ENCODE peak calls at places on chromosomes 6 and 20, in eight cellular contexts. One of them, this sample, is unnamed.

GRCh38 chr6:158560787-158561246 is 926 bp downstream of the TMEM181 start:
- DNase-seq in PC-3: peak
- DNase-seq in fibroblast of lung: peak
- DNase-seq in choroid plexus epithelial cell: peak
- DNase-seq in transverse colon: peak
- DNase-seq in right atrium auricular region: no peak
- DNase-seq in cardiac fibroblast: peak
- DNase-seq in brain microvascular endothelial cell: no peak
- DNase-seq in this sample: peak

GRCh38 chr6:53347250-53347920 is 1.4 kb downstream of the ELOVL5 start:
- DNase-seq in PC-3: peak
- DNase-seq in fibroblast of lung: peak
- DNase-seq in choroid plexus epithelial cell: peak
- DNase-seq in transverse colon: no peak
- DNase-seq in right atrium auricular region: no peak
- DNase-seq in cardiac fibroblast: peak
- DNase-seq in brain microvascular endothelial cell: peak
- DNase-seq in this sample: no peak

GRCh38 chr6:100664274-100665040 is 199.7 kb upstream of the SIM1 start:
- DNase-seq in PC-3: peak
- DNase-seq in fibroblast of lung: peak
- DNase-seq in choroid plexus epithelial cell: peak
- DNase-seq in transverse colon: no peak
- DNase-seq in right atrium auricular region: no peak
- DNase-seq in cardiac fibroblast: peak
- DNase-seq in brain microvascular endothelial cell: no peak
- DNase-seq in this sample: peak

GRCh38 chr6:15485875-15486274 is 177.0 kb downstream of the DTNBP1 start:
- DNase-seq in PC-3: peak
- DNase-seq in fibroblast of lung: no peak
- DNase-seq in choroid plexus epithelial cell: no peak
- DNase-seq in transverse colon: no peak
- DNase-seq in right atrium auricular region: no peak
- DNase-seq in cardiac fibroblast: no peak
- DNase-seq in brain microvascular endothelial cell: no peak
- DNase-seq in this sample: no peak

GRCh38 chr6:136525586-136526195 is 24.5 kb downstream of the MAP7 start:
- DNase-seq in PC-3: no peak
- DNase-seq in fibroblast of lung: peak
- DNase-seq in choroid plexus epithelial cell: no peak
- DNase-seq in transverse colon: no peak
- DNase-seq in right atrium auricular region: no peak
- DNase-seq in cardiac fibroblast: no peak
- DNase-seq in brain microvascular endothelial cell: no peak
- DNase-seq in this sample: no peak

GRCh38 chr20:1893721-1894470 is 1.3 kb upstream of the SIRPA start:
- DNase-seq in PC-3: no peak
- DNase-seq in fibroblast of lung: no peak
- DNase-seq in choroid plexus epithelial cell: no peak
- DNase-seq in transverse colon: no peak
- DNase-seq in right atrium auricular region: peak
- DNase-seq in cardiac fibroblast: no peak
- DNase-seq in brain microvascular endothelial cell: peak
- DNase-seq in this sample: peak

GRCh38 chr6:156953478-156954146 is 176.4 kb downstream of the ARID1B start:
- DNase-seq in PC-3: peak
- DNase-seq in fibroblast of lung: peak
- DNase-seq in choroid plexus epithelial cell: peak
- DNase-seq in transverse colon: no peak
- DNase-seq in right atrium auricular region: no peak
- DNase-seq in cardiac fibroblast: peak
- DNase-seq in brain microvascular endothelial cell: peak
- DNase-seq in this sample: peak

GRCh38 chr20:50866036-50866685 is 65.1 kb downstream of the ADNP start:
- DNase-seq in PC-3: no peak
- DNase-seq in fibroblast of lung: no peak
- DNase-seq in choroid plexus epithelial cell: no peak
- DNase-seq in transverse colon: no peak
- DNase-seq in right atrium auricular region: no peak
- DNase-seq in cardiac fibroblast: no peak
- DNase-seq in brain microvascular endothelial cell: no peak
- DNase-seq in this sample: no peak

GRCh38 chr20:35273449-35274171 is 4.3 kb downstream of the MMP24OS start:
- DNase-seq in PC-3: no peak
- DNase-seq in fibroblast of lung: peak
- DNase-seq in choroid plexus epithelial cell: peak
- DNase-seq in transverse colon: no peak
- DNase-seq in right atrium auricular region: no peak
- DNase-seq in cardiac fibroblast: peak
- DNase-seq in brain microvascular endothelial cell: no peak
- DNase-seq in this sample: no peak

GRCh38 chr20:1720226-1720625 is 62.6 kb upstream of the SIRPG start:
- DNase-seq in PC-3: peak
- DNase-seq in fibroblast of lung: no peak
- DNase-seq in choroid plexus epithelial cell: no peak
- DNase-seq in transverse colon: no peak
- DNase-seq in right atrium auricular region: no peak
- DNase-seq in cardiac fibroblast: no peak
- DNase-seq in brain microvascular endothelial cell: no peak
- DNase-seq in this sample: no peak

GRCh38 chr6:111564482-111564945 is 41.2 kb downstream of the TRAF3IP2 start:
- DNase-seq in PC-3: peak
- DNase-seq in fibroblast of lung: peak
- DNase-seq in choroid plexus epithelial cell: peak
- DNase-seq in transverse colon: no peak
- DNase-seq in right atrium auricular region: no peak
- DNase-seq in cardiac fibroblast: peak
- DNase-seq in brain microvascular endothelial cell: no peak
- DNase-seq in this sample: no peak

GRCh38 chr6:52517502-52518278 is 59.2 kb downstream of the TRAM2 start:
- DNase-seq in PC-3: peak
- DNase-seq in fibroblast of lung: peak
- DNase-seq in choroid plexus epithelial cell: peak
- DNase-seq in transverse colon: peak
- DNase-seq in right atrium auricular region: peak
- DNase-seq in cardiac fibroblast: peak
- DNase-seq in brain microvascular endothelial cell: peak
- DNase-seq in this sample: peak

GRCh38 chr20:845967-846893 is 12.7 kb downstream of the FAM110A start:
- DNase-seq in PC-3: no peak
- DNase-seq in fibroblast of lung: no peak
- DNase-seq in choroid plexus epithelial cell: no peak
- DNase-seq in transverse colon: no peak
- DNase-seq in right atrium auricular region: no peak
- DNase-seq in cardiac fibroblast: no peak
- DNase-seq in brain microvascular endothelial cell: no peak
- DNase-seq in this sample: no peak

GRCh38 chr6:119326291-119327005 is 23.1 kb downstream of the MAN1A1 start:
- DNase-seq in PC-3: no peak
- DNase-seq in fibroblast of lung: no peak
- DNase-seq in choroid plexus epithelial cell: no peak
- DNase-seq in transverse colon: no peak
- DNase-seq in right atrium auricular region: no peak
- DNase-seq in cardiac fibroblast: no peak
- DNase-seq in brain microvascular endothelial cell: no peak
- DNase-seq in this sample: no peak

GRCh38 chr6:37454420-37455125 is 21.6 kb downstream of the CMTR1 start:
- DNase-seq in PC-3: no peak
- DNase-seq in fibroblast of lung: no peak
- DNase-seq in choroid plexus epithelial cell: no peak
- DNase-seq in transverse colon: peak
- DNase-seq in right atrium auricular region: no peak
- DNase-seq in cardiac fibroblast: no peak
- DNase-seq in brain microvascular endothelial cell: no peak
- DNase-seq in this sample: no peak

GRCh38 chr6:70763754-70764153 is 96.1 kb downstream of the SMAP1 start:
- DNase-seq in PC-3: no peak
- DNase-seq in fibroblast of lung: peak
- DNase-seq in choroid plexus epithelial cell: peak
- DNase-seq in transverse colon: no peak
- DNase-seq in right atrium auricular region: no peak
- DNase-seq in cardiac fibroblast: peak
- DNase-seq in brain microvascular endothelial cell: peak
- DNase-seq in this sample: no peak

GRCh38 chr6:33197431-33198048 is 2.9 kb downstream of the RXRB start:
- DNase-seq in PC-3: peak
- DNase-seq in fibroblast of lung: peak
- DNase-seq in choroid plexus epithelial cell: peak
- DNase-seq in transverse colon: peak
- DNase-seq in right atrium auricular region: no peak
- DNase-seq in cardiac fibroblast: peak
- DNase-seq in brain microvascular endothelial cell: peak
- DNase-seq in this sample: peak

GRCh38 chr6:603265-603664 is 53.6 kb downstream of the HUS1B start:
- DNase-seq in PC-3: no peak
- DNase-seq in fibroblast of lung: no peak
- DNase-seq in choroid plexus epithelial cell: no peak
- DNase-seq in transverse colon: no peak
- DNase-seq in right atrium auricular region: no peak
- DNase-seq in cardiac fibroblast: no peak
- DNase-seq in brain microvascular endothelial cell: no peak
- DNase-seq in this sample: no peak

GRCh38 chr20:23086931-23087411 is 847 bp upstream of the CD93 start:
- DNase-seq in PC-3: no peak
- DNase-seq in fibroblast of lung: no peak
- DNase-seq in choroid plexus epithelial cell: no peak
- DNase-seq in transverse colon: peak
- DNase-seq in right atrium auricular region: no peak
- DNase-seq in cardiac fibroblast: no peak
- DNase-seq in brain microvascular endothelial cell: no peak
- DNase-seq in this sample: no peak

GRCh38 chr20:58028123-58028522 is 200.3 kb downstream of the ANKRD60 start:
- DNase-seq in PC-3: no peak
- DNase-seq in fibroblast of lung: no peak
- DNase-seq in choroid plexus epithelial cell: no peak
- DNase-seq in transverse colon: peak
- DNase-seq in right atrium auricular region: no peak
- DNase-seq in cardiac fibroblast: no peak
- DNase-seq in brain microvascular endothelial cell: no peak
- DNase-seq in this sample: no peak

DNA sequence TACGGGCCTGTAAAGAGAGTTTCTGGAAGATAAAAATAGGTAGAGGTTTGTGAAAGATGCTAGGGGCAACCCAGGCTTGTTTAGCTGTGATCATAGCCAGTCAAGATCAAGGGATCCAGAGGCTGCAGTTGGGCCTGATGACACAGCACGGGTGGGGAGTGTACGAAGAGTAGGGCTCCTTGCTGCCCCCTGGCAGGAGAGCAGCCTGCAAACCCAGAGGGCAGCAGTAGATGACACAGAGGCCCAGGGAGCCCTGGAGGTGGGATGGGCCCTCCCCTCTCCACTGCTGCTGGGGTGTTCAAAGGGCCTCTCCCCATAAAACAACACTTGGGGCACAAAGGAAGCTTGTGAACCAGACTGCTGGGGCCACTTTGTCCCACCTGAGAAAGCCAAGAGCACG is 47.2 kb downstream of the VEGFA start:
- DNase-seq in PC-3: peak
- DNase-seq in fibroblast of lung: no peak
- DNase-seq in choroid plexus epithelial cell: peak
- DNase-seq in transverse colon: peak
- DNase-seq in right atrium auricular region: no peak
- DNase-seq in cardiac fibroblast: no peak
- DNase-seq in brain microvascular endothelial cell: peak
- DNase-seq in this sample: peak
- TF ChIP-seq CTCF in PC-3: peak
- TF ChIP-seq CTCF in fibroblast of lung: peak
- TF ChIP-seq CTCF in choroid plexus epithelial cell: peak
- TF ChIP-seq CTCF in transverse colon: peak
- TF ChIP-seq CTCF in right atrium auricular region: peak
- TF ChIP-seq CTCF in cardiac fibroblast: peak
- TF ChIP-seq CTCF in brain microvascular endothelial cell: peak
- TF ChIP-seq CTCF in this sample: peak

DNA sequence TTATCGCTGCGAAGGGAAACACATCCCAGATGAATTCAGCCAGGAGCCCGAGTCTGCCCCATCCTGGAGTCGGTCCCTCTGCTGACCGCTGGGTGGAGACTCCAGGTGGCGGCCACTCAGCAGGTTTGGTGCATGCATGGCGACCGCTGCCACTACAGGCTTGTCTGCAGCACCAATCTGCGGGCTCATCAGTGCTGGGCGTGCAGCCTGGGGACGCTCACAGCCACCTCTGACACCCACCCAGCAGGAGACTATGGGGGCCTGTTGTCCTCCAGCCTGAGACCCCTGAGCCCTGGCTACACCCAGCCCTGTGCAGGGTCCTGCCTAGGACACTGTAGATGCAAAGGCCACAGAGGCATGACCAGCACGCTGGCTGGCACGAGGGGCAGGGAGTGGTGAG is 40.5 kb upstream of the GATA5 start:
- DNase-seq in PC-3: peak
- DNase-seq in fibroblast of lung: no peak
- DNase-seq in choroid plexus epithelial cell: no peak
- DNase-seq in transverse colon: no peak
- DNase-seq in right atrium auricular region: no peak
- DNase-seq in cardiac fibroblast: no peak
- DNase-seq in brain microvascular endothelial cell: no peak
- DNase-seq in this sample: peak
- TF ChIP-seq CTCF in PC-3: peak
- TF ChIP-seq CTCF in fibroblast of lung: no peak
- TF ChIP-seq CTCF in choroid plexus epithelial cell: no peak
- TF ChIP-seq CTCF in transverse colon: no peak
- TF ChIP-seq CTCF in right atrium auricular region: peak
- TF ChIP-seq CTCF in cardiac fibroblast: peak
- TF ChIP-seq CTCF in brain microvascular endothelial cell: peak
- TF ChIP-seq CTCF in this sample: peak

GRCh38 chr6:31592396-31592771 is 422 bp downstream of the NCR3 start:
- DNase-seq in PC-3: no peak
- DNase-seq in fibroblast of lung: no peak
- DNase-seq in choroid plexus epithelial cell: no peak
- DNase-seq in transverse colon: no peak
- DNase-seq in right atrium auricular region: no peak
- DNase-seq in cardiac fibroblast: no peak
- DNase-seq in brain microvascular endothelial cell: no peak
- DNase-seq in this sample: no peak

GRCh38 chr6:31597006-31597405 is 4.2 kb upstream of the NCR3 start:
- DNase-seq in PC-3: peak
- DNase-seq in fibroblast of lung: peak
- DNase-seq in choroid plexus epithelial cell: peak
- DNase-seq in transverse colon: no peak
- DNase-seq in right atrium auricular region: no peak
- DNase-seq in cardiac fibroblast: peak
- DNase-seq in brain microvascular endothelial cell: peak
- DNase-seq in this sample: peak
- TF ChIP-seq CTCF in PC-3: peak
- TF ChIP-seq CTCF in fibroblast of lung: peak
- TF ChIP-seq CTCF in choroid plexus epithelial cell: peak
- TF ChIP-seq CTCF in transverse colon: peak
- TF ChIP-seq CTCF in right atrium auricular region: peak
- TF ChIP-seq CTCF in cardiac fibroblast: peak
- TF ChIP-seq CTCF in brain microvascular endothelial cell: peak
- TF ChIP-seq CTCF in this sample: peak

DNA sequence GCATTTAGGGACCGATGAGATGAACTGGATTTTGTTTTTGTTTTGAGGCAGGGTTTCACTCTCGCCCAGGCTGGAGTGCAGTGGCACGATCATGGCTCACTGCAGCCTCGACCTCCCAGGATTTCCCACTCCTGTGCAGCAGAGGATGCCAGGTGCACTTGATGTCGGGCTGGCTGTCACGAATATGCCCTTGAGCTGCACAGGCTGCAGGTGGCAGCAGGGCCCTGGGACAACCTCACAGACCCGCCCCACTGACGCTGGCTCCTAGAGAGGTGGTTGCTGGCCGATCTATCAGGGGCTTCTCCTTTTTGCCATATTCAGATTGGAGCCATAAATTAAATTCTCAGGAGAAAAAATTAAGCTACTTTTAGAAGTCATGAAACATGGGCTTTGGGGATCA is 32.2 kb downstream of the NQO2 start:
- DNase-seq in PC-3: no peak
- DNase-seq in fibroblast of lung: no peak
- DNase-seq in choroid plexus epithelial cell: no peak
- DNase-seq in transverse colon: no peak
- DNase-seq in right atrium auricular region: no peak
- DNase-seq in cardiac fibroblast: no peak
- DNase-seq in brain microvascular endothelial cell: no peak
- DNase-seq in this sample: peak
- TF ChIP-seq CTCF in PC-3: no peak
- TF ChIP-seq CTCF in fibroblast of lung: no peak
- TF ChIP-seq CTCF in choroid plexus epithelial cell: no peak
- TF ChIP-seq CTCF in transverse colon: no peak
- TF ChIP-seq CTCF in right atrium auricular region: no peak
- TF ChIP-seq CTCF in cardiac fibroblast: no peak
- TF ChIP-seq CTCF in brain microvascular endothelial cell: no peak
- TF ChIP-seq CTCF in this sample: no peak

This sample was measured in Calu3.